ENCODE peak calls at places on chromosome 10, in nine cellular contexts. Q is cardiac fibroblast, T is A549, J is heart left ventricle, X is heart right ventricle, Y is mammary epithelial cell, F is HFF-Myc, B is hepatocyte, E is tibial nerve. G is an unnamed sample.

GRCh38 chr10:123858039-123858740 is 33.4 kb downstream of the CPXM2 start:
- DNase-seq in Q (no peak), B (peak), Y (peak), X (no peak), J (no peak), F (no peak), T (no peak), E (no peak), G (no peak)

GRCh38 chr10:58952747-58953466 is 223.5 kb upstream of the PHYHIPL start:
- DNase-seq in X (no peak), Y (peak), T (peak), B (peak), F (peak), E (peak), J (no peak), Q (peak), G (no peak)

GRCh38 chr10:58016614-58017013 is 251.1 kb downstream of the IPMK start:
- DNase-seq in B (no peak), Y (no peak), Q (no peak), T (no peak), F (no peak), X (no peak), E (no peak), J (no peak), G (no peak)

GRCh38 chr10:97412891-97413304 is 11.8 kb upstream of the RRP12 start:
- DNase-seq in T (no peak), Q (no peak), J (no peak), E (no peak), X (no peak), B (no peak), F (no peak), Y (peak), G (no peak)

GRCh38 chr10:123331438-123331837 is 177.2 kb downstream of the BUB3 start:
- DNase-seq in Y (peak), E (no peak), Q (peak), X (no peak), F (no peak), J (no peak), T (no peak), B (peak), G (no peak)

GRCh38 chr10:95834375-95834774 is 73.4 kb upstream of the CC2D2B start:
- DNase-seq in E (no peak), Q (no peak), X (no peak), T (no peak), J (no peak), F (no peak), Y (no peak), B (no peak), G (no peak)

GRCh38 chr10:75305675-75306074 is 69.9 kb upstream of the COMTD1 start:
- DNase-seq in Q (no peak), Y (no peak), E (no peak), T (no peak), F (no peak), X (no peak), J (no peak), B (no peak), G (no peak)

GRCh38 chr10:34814228-34815173 is 595 bp downstream of the PARD3 start:
- DNase-seq in Y (peak), J (peak), T (peak), E (no peak), Q (peak), F (no peak), X (peak), B (peak), G (no peak)

GRCh38 chr10:80535671-80536360 is 1.9 kb upstream of the SH2D4B start:
- DNase-seq in F (no peak), E (peak), Q (peak), T (peak), J (peak), B (peak), X (peak), Y (peak), G (no peak)

GRCh38 chr10:57992321-57993077 is 275.2 kb downstream of the IPMK start:
- DNase-seq in J (no peak), Y (peak), Q (peak), E (no peak), F (no peak), X (no peak), B (peak), T (peak), G (peak)

GRCh38 chr10:97519342-97519741 is 20.6 kb downstream of the UBTD1 start:
- DNase-seq in E (no peak), J (no peak), Q (no peak), B (no peak), X (no peak), T (no peak), F (no peak), Y (no peak), G (no peak)

GRCh38 chr10:103553743-103554487 is 60.4 kb downstream of the NEURL1 start:
- DNase-seq in J (no peak), T (no peak), B (no peak), Y (no peak), F (no peak), Q (no peak), E (no peak), X (no peak), G (no peak)

GRCh38 chr10:85545874-85546273 is 820.7 kb downstream of the GRID1 start:
- DNase-seq in B (no peak), X (no peak), Y (no peak), T (no peak), J (no peak), E (no peak), F (no peak), Q (no peak), G (no peak)

GRCh38 chr10:85547460-85548023 is 819.1 kb downstream of the GRID1 start:
- DNase-seq in Q (no peak), J (no peak), B (no peak), T (no peak), E (no peak), X (no peak), Y (no peak), F (no peak), G (no peak)

GRCh38 chr10:85544956-85545355 is 821.6 kb downstream of the GRID1 start:
- DNase-seq in Q (peak), T (no peak), F (no peak), X (no peak), E (no peak), J (no peak), B (no peak), Y (no peak), G (no peak)

GRCh38 chr10:85542936-85543730 is 823.5 kb downstream of the GRID1 start:
- DNase-seq in E (no peak), J (no peak), Y (no peak), T (no peak), B (no peak), Q (no peak), X (no peak), F (no peak), G (no peak)

GRCh38 chr10:85548038-85548437 is 818.6 kb downstream of the GRID1 start:
- DNase-seq in J (no peak), E (no peak), Q (peak), F (peak), B (peak), Y (peak), X (no peak), T (peak), G (peak)
- TF ChIP-seq CTCF in J (peak), E (peak), Q (no peak), F (no peak), B (peak), Y (peak), X (peak), T (peak), G (peak)

DNA sequence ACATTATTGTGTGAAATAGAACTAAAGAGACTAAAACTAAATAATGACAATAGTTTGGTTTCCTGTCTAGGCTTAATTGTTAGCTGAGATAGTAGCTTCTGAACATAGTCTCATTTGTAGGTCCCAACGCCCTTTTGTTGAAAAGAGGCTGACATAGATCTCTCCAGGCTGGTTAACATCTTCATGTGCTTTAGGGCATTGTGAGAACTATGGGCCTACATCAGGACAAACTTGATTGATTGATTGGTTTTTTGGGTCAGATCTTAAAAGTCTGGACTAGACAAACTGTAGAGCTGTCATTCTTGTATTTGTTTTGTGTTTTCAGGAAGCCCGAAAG is 869 bp downstream of the CHCHD1 start:
- DNase-seq in J (no peak), T (no peak), E (no peak), F (no peak), B (no peak), Q (no peak), Y (no peak), X (no peak), G (no peak)
- H3K4me3 ChIP-seq in J (peak), T (peak), E (peak), F (peak), B (peak), Q (peak), Y (peak), X (peak), G (peak)

GRCh38 chr10:77837248-77837924 is 89.2 kb downstream of the DLG5 start:
- DNase-seq in X (no peak), B (no peak), T (peak), J (no peak), F (peak), Q (no peak), Y (peak), E (no peak), G (no peak)
- TF ChIP-seq CTCF in X (no peak), B (peak), T (no peak), J (no peak), F (peak), Q (no peak), Y (peak), E (no peak), G (peak)

GRCh38 chr10:27152687-27153086 is 1.5 kb downstream of the YME1L1 start:
- DNase-seq in X (no peak), F (no peak), T (no peak), E (no peak), Q (no peak), J (no peak), Y (no peak), B (no peak), G (no peak)
- H3K4me3 ChIP-seq in X (peak), F (peak), T (peak), E (peak), Q (peak), J (no peak), Y (peak), B (peak), G (peak)

GRCh38 chr10:79409038-79410035 is 36.1 kb downstream of the ZCCHC24 start:
- DNase-seq in X (peak), Y (no peak), B (no peak), J (peak), F (no peak), E (no peak), T (no peak), Q (no peak), G (no peak)
- TF ChIP-seq CTCF in X (no peak), Y (no peak), B (no peak), J (no peak), F (no peak), E (no peak), T (no peak), Q (no peak), G (no peak)

GRCh38 chr10:113985342-113985844 is 58.3 kb upstream of the ADRB1 start:
- DNase-seq in F (no peak), T (no peak), J (no peak), Y (no peak), Q (no peak), B (no peak), X (no peak), E (no peak), G (no peak)
- H3K4me3 ChIP-seq in F (no peak), T (no peak), J (no peak), Y (no peak), Q (no peak), B (no peak), X (no peak), E (no peak), G (no peak)

GRCh38 chr10:988667-989545 is 672 bp downstream of the GTPBP4 start:
- DNase-seq in J (no peak), X (no peak), E (no peak), B (no peak), Y (peak), T (no peak), Q (peak), F (no peak), G (no peak)

GRCh38 chr10:986137-986825 is 2.0 kb upstream of the GTPBP4 start:
- DNase-seq in F (no peak), J (no peak), X (no peak), T (no peak), B (peak), Y (peak), Q (peak), E (no peak), G (no peak)

GRCh38 chr10:987635-987905 is 664 bp upstream of the GTPBP4 start:
- DNase-seq in Y (peak), F (no peak), B (no peak), J (no peak), X (no peak), Q (no peak), E (no peak), T (no peak), G (no peak)

GRCh38 chr10:986881-987634 is 1.2 kb upstream of the GTPBP4 start:
- DNase-seq in F (peak), T (no peak), Q (peak), J (no peak), Y (peak), B (no peak), X (no peak), E (no peak), G (no peak)

DNA sequence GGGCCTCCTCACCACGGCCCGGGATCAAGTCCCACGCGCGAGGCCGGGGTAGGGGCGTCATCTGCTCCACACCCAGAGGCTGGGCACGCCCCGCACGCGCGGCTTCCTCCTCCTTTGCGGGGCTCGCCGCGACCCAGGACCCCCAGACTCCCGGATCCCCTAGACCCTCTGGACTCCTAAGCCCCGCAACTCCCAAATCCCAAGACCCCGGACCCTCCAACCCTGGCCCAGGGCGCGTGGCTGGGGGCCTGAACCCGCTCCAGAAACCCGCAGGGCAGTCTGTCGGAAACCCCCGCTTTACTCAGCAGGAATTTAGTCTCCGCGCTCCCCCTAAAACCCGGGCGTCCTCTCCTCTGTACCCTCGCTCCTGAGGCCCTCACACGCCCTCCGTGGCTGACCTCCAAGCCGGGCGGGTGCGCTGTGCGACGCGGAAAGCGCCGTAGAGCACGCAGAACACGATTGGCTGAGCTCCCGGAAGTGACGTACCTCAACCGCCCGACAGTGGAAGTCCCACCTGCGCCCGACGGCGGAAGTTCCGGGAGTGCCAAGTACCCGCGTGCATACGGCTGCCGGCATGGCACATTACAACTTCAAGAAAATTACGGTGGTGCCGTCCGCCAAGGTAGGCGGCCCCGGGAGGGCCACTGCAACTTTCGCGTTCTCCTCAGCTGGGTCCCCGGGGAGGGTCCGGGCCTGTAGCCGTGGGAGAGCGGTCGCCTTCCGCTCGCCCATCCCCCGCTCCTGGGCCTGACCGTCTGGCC is at the start of gene GTPBP4:
- DNase-seq in Y (peak), B (peak), J (peak), T (peak), Q (peak), X (peak), E (peak), F (peak), G (peak)
- TF ChIP-seq CTCF in Y (peak), B (peak), J (peak), T (peak), Q (no peak), X (no peak), E (peak), F (no peak), G (no peak)

G was measured in epithelial cell of proximal tubule.